ENCODE peak calls at places on chromosomes 7 and 10, in eight cellular contexts. A is A549, F is body of pancreas, L is heart right ventricle, D is left lung, U is gastrocnemius medialis, G is upper lobe of right lung, E is PC-3. I is an unnamed sample.

GRCh38 chr10:5537684-5538083 is 12.9 kb downstream of the CALML3 start:
- ATAC-seq in A (no peak), F (no peak), L (no peak), D (no peak), U (no peak), G (no peak), E (no peak), I (no peak)

GRCh38 chr7:26549281-26549943 is 257.8 kb downstream of the SNX10 start:
- ATAC-seq in A (no peak), F (peak; percentile 75), L (peak; percentile 68), D (peak; percentile 22), U (peak; percentile 11), G (peak; percentile 67), E (peak; percentile 89), I (peak; percentile 50)

GRCh38 chr7:130970696-130971095 is 236.7 kb upstream of the KLF14 start:
- ATAC-seq in A (no peak), F (no peak), L (peak; percentile 36), D (peak; percentile 51), U (no peak), G (no peak), E (peak; percentile 60), I (no peak)

GRCh38 chr10:22325272-22325947 is 4.5 kb downstream of the BMI1 start:
- ATAC-seq in A (peak; percentile 76), F (peak; percentile 44), L (peak; percentile 32), D (peak; percentile 62), U (no peak), G (peak; percentile 62), E (peak; percentile 56), I (peak; percentile 70)

GRCh38 chr7:3725145-3725544 is 424.1 kb downstream of the SDK1 start:
- ATAC-seq in A (no peak), F (peak; percentile 74), L (no peak), D (no peak), U (no peak), G (peak; percentile 33), E (no peak), I (no peak)

GRCh38 chr10:102674566-102674965 is 30.3 kb downstream of the TRIM8 start:
- ATAC-seq in A (no peak), F (no peak), L (peak; percentile 14), D (no peak), U (no peak), G (no peak), E (no peak), I (no peak)

GRCh38 chr7:87216701-87217508 is 2.6 kb downstream of the TMEM243 start:
- ATAC-seq in A (no peak), F (no peak), L (no peak), D (no peak), U (no peak), G (no peak), E (no peak), I (no peak)

GRCh38 chr7:56605146-56605545 is 488.9 kb upstream of the NUPR2 start:
- ATAC-seq in A (no peak), F (no peak), L (no peak), D (no peak), U (no peak), G (no peak), E (no peak), I (no peak)

GRCh38 chr7:48112431-48113165 is 23.5 kb downstream of the UPP1 start:
- ATAC-seq in A (no peak), F (no peak), L (no peak), D (no peak), U (no peak), G (no peak), E (no peak), I (no peak)

GRCh38 chr10:120927352-120927751 is 76.2 kb downstream of the WDR11 start:
- ATAC-seq in A (peak; percentile 32), F (no peak), L (no peak), D (no peak), U (no peak), G (no peak), E (no peak), I (no peak)

GRCh38 chr7:99005776-99006175 is 127.4 kb downstream of the TRRAP start:
- ATAC-seq in A (no peak), F (no peak), L (no peak), D (no peak), U (no peak), G (peak; percentile 16), E (no peak), I (no peak)

GRCh38 chr7:155309021-155309338 is 11.3 kb downstream of the INSIG1 start:
- ATAC-seq in A (no peak), F (no peak), L (no peak), D (no peak), U (no peak), G (no peak), E (no peak), I (no peak)

GRCh38 chr7:50367098-50367497 is 62.6 kb downstream of the IKZF1 start:
- ATAC-seq in A (no peak), F (no peak), L (no peak), D (no peak), U (no peak), G (no peak), E (no peak), I (no peak)

GRCh38 chr10:75094465-75094864 is 17.0 kb upstream of the SAMD8 start:
- ATAC-seq in A (no peak), F (no peak), L (no peak), D (no peak), U (no peak), G (no peak), E (no peak), I (no peak)

GRCh38 chr10:14528450-14528849 is 197.7 kb upstream of the FRMD4A start:
- ATAC-seq in A (no peak), F (no peak), L (no peak), D (no peak), U (no peak), G (no peak), E (no peak), I (no peak)

GRCh38 chr7:115249080-115249479 is 327.2 kb downstream of the MDFIC start:
- ATAC-seq in A (no peak), F (no peak), L (no peak), D (no peak), U (no peak), G (no peak), E (peak; percentile 40), I (no peak)

GRCh38 chr7:106415433-106415832 is 130.7 kb upstream of the NAMPT start:
- ATAC-seq in A (no peak), F (no peak), L (no peak), D (no peak), U (no peak), G (peak; percentile 11), E (no peak), I (no peak)

GRCh38 chr7:95718556-95719410 is 53.6 kb upstream of the DYNC1I1 start:
- ATAC-seq in A (no peak), F (no peak), L (no peak), D (peak; percentile 30), U (no peak), G (no peak), E (peak; percentile 59), I (no peak)

GRCh38 chr7:44374007-44374763 is 48.8 kb upstream of the CAMK2B start:
- ATAC-seq in A (no peak), F (no peak), L (no peak), D (no peak), U (no peak), G (no peak), E (no peak), I (peak; percentile 26)

GRCh38 chr10:95353123-95353522 is 62.3 kb upstream of the PDLIM1 start:
- ATAC-seq in A (no peak), F (no peak), L (no peak), D (no peak), U (no peak), G (no peak), E (no peak), I (no peak)

GRCh38 chr10:70858759-70859158 is 29.6 kb downstream of the PCBD1 start:
- ATAC-seq in A (no peak), F (peak; percentile 61), L (no peak), D (peak; percentile 52), U (no peak), G (no peak), E (no peak), I (no peak)

GRCh38 chr10:58712136-58712535 is 199.5 kb downstream of the BICC1 start:
- ATAC-seq in A (no peak), F (no peak), L (no peak), D (no peak), U (no peak), G (no peak), E (no peak), I (no peak)

GRCh38 chr10:58718596-58718995 is 205.9 kb downstream of the BICC1 start:
- ATAC-seq in A (no peak), F (no peak), L (no peak), D (no peak), U (no peak), G (no peak), E (no peak), I (no peak)

GRCh38 chr10:58715056-58715455 is 202.4 kb downstream of the BICC1 start:
- ATAC-seq in A (no peak), F (peak; percentile 18), L (no peak), D (no peak), U (no peak), G (no peak), E (no peak), I (no peak)

GRCh38 chr10:58714436-58714835 is 201.8 kb downstream of the BICC1 start:
- ATAC-seq in A (no peak), F (peak; percentile 12), L (no peak), D (no peak), U (no peak), G (no peak), E (no peak), I (no peak)

DNA sequence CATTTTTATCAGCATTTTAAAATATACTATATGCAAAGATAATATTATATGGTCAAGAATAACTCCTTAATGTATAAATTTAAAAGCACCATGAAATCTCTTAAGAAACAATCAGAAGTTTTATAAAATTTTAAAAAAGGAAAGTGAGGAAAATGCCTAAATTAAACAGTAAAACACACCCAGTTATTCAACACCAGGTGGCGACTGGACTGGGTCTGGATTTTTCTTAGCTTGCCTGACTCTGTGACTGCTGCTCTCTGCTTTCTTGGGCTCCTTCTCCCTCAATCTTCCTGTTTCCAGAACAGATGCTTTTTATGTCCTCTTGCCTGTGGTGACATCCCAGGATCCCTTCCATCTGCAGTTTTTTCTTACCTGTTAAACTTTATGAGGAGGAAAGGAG is 200.3 kb downstream of the BICC1 start:
- ATAC-seq in A (no peak), F (no peak), L (no peak), D (no peak), U (no peak), G (no peak), E (no peak), I (no peak)
- TF ChIP-seq CTCF in A (peak; percentile 19), F (no peak), L (no peak), D (no peak), U (no peak), G (no peak), E (peak; percentile 58), I (no peak)

GRCh38 chr10:72331575-72332422 is 22.9 kb downstream of the DNAJB12 start:
- ATAC-seq in A (no peak), F (peak; percentile 67), L (peak; percentile 68), D (peak; percentile 83), U (peak; percentile 2), G (peak; percentile 86), E (peak; percentile 88), I (peak; percentile 57)
- TF ChIP-seq CTCF in A (no peak), F (peak; percentile 46), L (no peak), D (peak; percentile 64), U (no peak), G (peak; percentile 42), E (no peak), I (peak; percentile 50)

GRCh38 chr7:964401-965231 is 10.1 kb upstream of the ADAP1 start:
- ATAC-seq in A (peak; percentile 37), F (no peak), L (peak; percentile 59), D (peak; percentile 34), U (peak; percentile 80), G (peak; percentile 45), E (peak; percentile 53), I (peak; percentile 81)
- TF ChIP-seq CTCF in A (no peak), F (no peak), L (no peak), D (no peak), U (no peak), G (no peak), E (peak; percentile 54), I (peak; percentile 47)

GRCh38 chr7:116293139-116293538 is 82.8 kb downstream of the TES start:
- ATAC-seq in A (no peak), F (no peak), L (no peak), D (no peak), U (no peak), G (no peak), E (no peak), I (no peak)
- TF ChIP-seq CTCF in A (no peak), F (no peak), L (no peak), D (no peak), U (no peak), G (peak; percentile 7), E (peak; percentile 42), I (no peak)

I was measured in gastroesophageal sphincter.